ENCODE peak calls at places on chromosomes 6 and 20, in six cellular contexts. One of them, this sample, is unnamed.

GRCh38 chr6:14317616-14318015 is 200.0 kb downstream of the CD83 start:
- DNase-seq in retinal pigment epithelial cell: no peak
- DNase-seq in endodermal cell: no peak
- DNase-seq in lung: no peak
- DNase-seq in PC-9: no peak
- DNase-seq in CD8-positive, alpha-beta T cell: no peak
- DNase-seq in this sample: no peak

GRCh38 chr6:20377623-20378265 is 23.9 kb upstream of the E2F3 start:
- DNase-seq in lung: no peak
- DNase-seq in endodermal cell: no peak
- DNase-seq in retinal pigment epithelial cell: peak; percentile 80
- DNase-seq in PC-9: no peak
- DNase-seq in CD8-positive, alpha-beta T cell: no peak
- DNase-seq in this sample: no peak

GRCh38 chr6:165300401-165300800 is 9.0 kb downstream of the C6orf118 start:
- DNase-seq in PC-9: no peak
- DNase-seq in retinal pigment epithelial cell: no peak
- DNase-seq in endodermal cell: no peak
- DNase-seq in CD8-positive, alpha-beta T cell: no peak
- DNase-seq in lung: no peak
- DNase-seq in this sample: no peak

GRCh38 chr6:39102024-39102820 is 12.8 kb downstream of the SAYSD1 start:
- DNase-seq in retinal pigment epithelial cell: no peak
- DNase-seq in endodermal cell: peak; percentile 91
- DNase-seq in PC-9: no peak
- DNase-seq in lung: no peak
- DNase-seq in CD8-positive, alpha-beta T cell: no peak
- DNase-seq in this sample: no peak

GRCh38 chr6:30615219-30615957 is 1.7 kb downstream of the PPP1R10 start:
- DNase-seq in CD8-positive, alpha-beta T cell: no peak
- DNase-seq in retinal pigment epithelial cell: peak; percentile 50
- DNase-seq in endodermal cell: peak; percentile 84
- DNase-seq in PC-9: peak; percentile 41
- DNase-seq in lung: peak; percentile 55
- DNase-seq in this sample: peak; percentile 57

GRCh38 chr6:148293181-148293995 is 49.2 kb upstream of the SASH1 start:
- DNase-seq in endodermal cell: no peak
- DNase-seq in PC-9: no peak
- DNase-seq in lung: no peak
- DNase-seq in CD8-positive, alpha-beta T cell: no peak
- DNase-seq in retinal pigment epithelial cell: no peak
- DNase-seq in this sample: no peak

GRCh38 chr6:159700970-159701369 is 7.9 kb upstream of the SOD2 start:
- DNase-seq in retinal pigment epithelial cell: no peak
- DNase-seq in PC-9: no peak
- DNase-seq in lung: no peak
- DNase-seq in CD8-positive, alpha-beta T cell: no peak
- DNase-seq in endodermal cell: no peak
- DNase-seq in this sample: no peak

GRCh38 chr6:130466744-130467052 is 100.9 kb downstream of the TMEM200A start:
- DNase-seq in retinal pigment epithelial cell: no peak
- DNase-seq in lung: no peak
- DNase-seq in PC-9: no peak
- DNase-seq in CD8-positive, alpha-beta T cell: no peak
- DNase-seq in endodermal cell: no peak
- DNase-seq in this sample: no peak

GRCh38 chr20:21322083-21322710 is 19.1 kb downstream of the XRN2 start:
- DNase-seq in CD8-positive, alpha-beta T cell: no peak
- DNase-seq in retinal pigment epithelial cell: no peak
- DNase-seq in lung: no peak
- DNase-seq in endodermal cell: no peak
- DNase-seq in PC-9: no peak
- DNase-seq in this sample: no peak

GRCh38 chr6:96899019-96899418 is 1.3 kb upstream of the NDUFAF4 start:
- DNase-seq in endodermal cell: no peak
- DNase-seq in CD8-positive, alpha-beta T cell: no peak
- DNase-seq in lung: no peak
- DNase-seq in retinal pigment epithelial cell: no peak
- DNase-seq in PC-9: no peak
- DNase-seq in this sample: peak; percentile 31

GRCh38 chr6:111256646-111257045 is 169.3 kb downstream of the SLC16A10 start:
- DNase-seq in PC-9: no peak
- DNase-seq in lung: no peak
- DNase-seq in CD8-positive, alpha-beta T cell: no peak
- DNase-seq in retinal pigment epithelial cell: no peak
- DNase-seq in endodermal cell: no peak
- DNase-seq in this sample: no peak

GRCh38 chr20:51768759-51769517 is 748 bp upstream of the ATP9A start:
- DNase-seq in PC-9: no peak
- DNase-seq in endodermal cell: no peak
- DNase-seq in retinal pigment epithelial cell: no peak
- DNase-seq in lung: no peak
- DNase-seq in CD8-positive, alpha-beta T cell: no peak
- DNase-seq in this sample: no peak

GRCh38 chr20:45346851-45347250 is 1.4 kb downstream of the SDC4 start:
- DNase-seq in PC-9: no peak
- DNase-seq in CD8-positive, alpha-beta T cell: no peak
- DNase-seq in retinal pigment epithelial cell: no peak
- DNase-seq in lung: no peak
- DNase-seq in endodermal cell: no peak
- DNase-seq in this sample: no peak

GRCh38 chr6:148203970-148204369 is 138.7 kb upstream of the SASH1 start:
- DNase-seq in endodermal cell: no peak
- DNase-seq in lung: no peak
- DNase-seq in PC-9: no peak
- DNase-seq in retinal pigment epithelial cell: no peak
- DNase-seq in CD8-positive, alpha-beta T cell: no peak
- DNase-seq in this sample: no peak

GRCh38 chr20:24785141-24785924 is 163.7 kb upstream of the CST7 start:
- DNase-seq in retinal pigment epithelial cell: peak; percentile 66
- DNase-seq in PC-9: peak; percentile 50
- DNase-seq in CD8-positive, alpha-beta T cell: no peak
- DNase-seq in lung: no peak
- DNase-seq in endodermal cell: no peak
- DNase-seq in this sample: no peak

GRCh38 chr6:71502961-71503360 is 214.3 kb downstream of the OGFRL1 start:
- DNase-seq in endodermal cell: no peak
- DNase-seq in CD8-positive, alpha-beta T cell: no peak
- DNase-seq in PC-9: no peak
- DNase-seq in lung: no peak
- DNase-seq in retinal pigment epithelial cell: no peak
- DNase-seq in this sample: no peak

GRCh38 chr20:9255171-9255570 is 186.3 kb downstream of the PLCB4 start:
- DNase-seq in endodermal cell: no peak
- DNase-seq in retinal pigment epithelial cell: peak; percentile 76
- DNase-seq in lung: no peak
- DNase-seq in PC-9: no peak
- DNase-seq in CD8-positive, alpha-beta T cell: no peak
- DNase-seq in this sample: no peak

GRCh38 chr6:128821116-128821515 is 61.8 kb upstream of the LAMA2 start:
- DNase-seq in lung: no peak
- DNase-seq in CD8-positive, alpha-beta T cell: no peak
- DNase-seq in retinal pigment epithelial cell: no peak
- DNase-seq in PC-9: no peak
- DNase-seq in endodermal cell: no peak
- DNase-seq in this sample: no peak

GRCh38 chr20:64038579-64039292 is 2.8 kb downstream of the C20orf204 start:
- DNase-seq in PC-9: peak; percentile 87
- DNase-seq in CD8-positive, alpha-beta T cell: peak; percentile 57
- DNase-seq in endodermal cell: peak; percentile 94
- DNase-seq in lung: peak; percentile 67
- DNase-seq in retinal pigment epithelial cell: no peak
- DNase-seq in this sample: peak; percentile 37

GRCh38 chr20:9689041-9689440 is 149.8 kb downstream of the PAK5 start:
- DNase-seq in CD8-positive, alpha-beta T cell: no peak
- DNase-seq in lung: no peak
- DNase-seq in endodermal cell: peak; percentile 57
- DNase-seq in PC-9: no peak
- DNase-seq in retinal pigment epithelial cell: no peak
- DNase-seq in this sample: no peak

GRCh38 chr20:46011631-46012482 is 3.1 kb downstream of the MMP9 start:
- DNase-seq in PC-9: peak; percentile 46
- DNase-seq in endodermal cell: peak; percentile 95
- DNase-seq in CD8-positive, alpha-beta T cell: no peak
- DNase-seq in retinal pigment epithelial cell: no peak
- DNase-seq in lung: peak; percentile 75
- DNase-seq in this sample: no peak

GRCh38 chr20:44217342-44218092 is 6.9 kb upstream of the OSER1 start:
- DNase-seq in CD8-positive, alpha-beta T cell: peak; percentile 37
- DNase-seq in retinal pigment epithelial cell: no peak
- DNase-seq in PC-9: peak; percentile 76
- DNase-seq in endodermal cell: peak; percentile 93
- DNase-seq in lung: peak; percentile 75
- DNase-seq in this sample: peak; percentile 49

GRCh38 chr6:81750201-81750600 is 2.3 kb downstream of the TENT5A start:
- DNase-seq in PC-9: no peak
- DNase-seq in CD8-positive, alpha-beta T cell: no peak
- DNase-seq in retinal pigment epithelial cell: no peak
- DNase-seq in endodermal cell: no peak
- DNase-seq in lung: no peak
- DNase-seq in this sample: no peak

GRCh38 chr6:624979-625378 is 31.9 kb downstream of the HUS1B start:
- DNase-seq in endodermal cell: peak; percentile 58
- DNase-seq in retinal pigment epithelial cell: no peak
- DNase-seq in CD8-positive, alpha-beta T cell: no peak
- DNase-seq in lung: no peak
- DNase-seq in PC-9: no peak
- DNase-seq in this sample: no peak
- TF ChIP-seq CTCF in endodermal cell: peak; percentile 50
- TF ChIP-seq CTCF in retinal pigment epithelial cell: peak; percentile 11
- TF ChIP-seq CTCF in CD8-positive, alpha-beta T cell: no peak
- TF ChIP-seq CTCF in lung: peak; percentile 6
- TF ChIP-seq CTCF in PC-9: no peak
- TF ChIP-seq CTCF in this sample: peak; percentile 51

DNA sequence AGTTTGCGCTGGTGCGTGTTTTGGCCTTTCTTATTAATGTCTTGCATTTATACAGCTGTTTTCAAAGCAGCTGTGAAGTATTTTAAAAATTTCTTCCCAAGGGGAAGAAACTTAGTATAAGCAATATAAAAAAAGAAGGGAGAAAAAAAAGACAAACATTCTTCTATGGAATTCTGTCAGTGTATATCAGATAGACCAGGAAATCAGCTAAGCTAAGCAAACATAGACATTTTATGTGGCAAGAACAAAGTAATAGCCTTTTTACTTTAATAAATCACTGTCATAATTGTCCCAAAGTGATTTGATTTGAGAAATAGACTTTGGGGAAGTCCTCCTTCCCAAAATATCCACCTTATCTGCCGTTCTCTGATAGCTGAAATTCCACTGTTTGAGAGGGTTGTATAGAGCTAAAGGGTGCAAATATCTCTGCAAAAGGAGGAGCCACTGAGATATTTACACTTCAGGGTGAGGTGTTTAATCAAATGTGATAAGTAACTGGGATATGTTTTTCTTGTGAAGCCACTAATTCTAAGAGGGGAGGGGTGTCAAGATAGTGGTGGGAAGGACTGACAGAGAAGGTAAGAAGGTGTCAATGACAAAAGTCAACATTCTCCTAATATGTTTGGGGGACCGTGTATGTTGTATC is 544.4 kb upstream of the JAG1 start:
- DNase-seq in CD8-positive, alpha-beta T cell: no peak
- DNase-seq in lung: no peak
- DNase-seq in PC-9: no peak
- DNase-seq in retinal pigment epithelial cell: no peak
- DNase-seq in endodermal cell: no peak
- DNase-seq in this sample: no peak
- H3K4me3 ChIP-seq in CD8-positive, alpha-beta T cell: no peak overlapping the region
- H3K4me3 ChIP-seq in lung: no peak overlapping the region
- H3K4me3 ChIP-seq in PC-9: no peak overlapping the region
- H3K4me3 ChIP-seq in retinal pigment epithelial cell: no peak overlapping the region
- H3K4me3 ChIP-seq in endodermal cell: no peak overlapping the region
- H3K4me3 ChIP-seq in this sample: no peak overlapping the region

GRCh38 chr6:74742793-74743508 is 462.9 kb downstream of the COL12A1 start:
- DNase-seq in lung: no peak
- DNase-seq in CD8-positive, alpha-beta T cell: no peak
- DNase-seq in retinal pigment epithelial cell: no peak
- DNase-seq in PC-9: no peak
- DNase-seq in endodermal cell: no peak
- DNase-seq in this sample: no peak

GRCh38 chr6:74749211-74750142 is 456.4 kb downstream of the COL12A1 start:
- DNase-seq in PC-9: peak; percentile 27
- DNase-seq in lung: no peak
- DNase-seq in CD8-positive, alpha-beta T cell: no peak
- DNase-seq in retinal pigment epithelial cell: peak; percentile 94
- DNase-seq in endodermal cell: no peak
- DNase-seq in this sample: no peak

GRCh38 chr6:74741608-74742007 is 464.2 kb downstream of the COL12A1 start:
- DNase-seq in retinal pigment epithelial cell: no peak
- DNase-seq in PC-9: no peak
- DNase-seq in CD8-positive, alpha-beta T cell: no peak
- DNase-seq in lung: no peak
- DNase-seq in endodermal cell: peak; percentile 32
- DNase-seq in this sample: no peak

GRCh38 chr6:74745670-74746069 is 460.2 kb downstream of the COL12A1 start:
- DNase-seq in CD8-positive, alpha-beta T cell: no peak
- DNase-seq in retinal pigment epithelial cell: no peak
- DNase-seq in endodermal cell: no peak
- DNase-seq in lung: no peak
- DNase-seq in PC-9: no peak
- DNase-seq in this sample: no peak
- TF ChIP-seq CTCF in CD8-positive, alpha-beta T cell: no peak
- TF ChIP-seq CTCF in retinal pigment epithelial cell: no peak
- TF ChIP-seq CTCF in endodermal cell: no peak
- TF ChIP-seq CTCF in lung: no peak
- TF ChIP-seq CTCF in PC-9: no peak
- TF ChIP-seq CTCF in this sample: no peak

GRCh38 chr6:137490506-137490905 is 3.7 kb downstream of the OLIG3 start:
- DNase-seq in CD8-positive, alpha-beta T cell: no peak
- DNase-seq in lung: no peak
- DNase-seq in endodermal cell: peak; percentile 45
- DNase-seq in retinal pigment epithelial cell: no peak
- DNase-seq in PC-9: no peak
- DNase-seq in this sample: no peak
- H3K4me3 ChIP-seq in CD8-positive, alpha-beta T cell: no peak overlapping the region
- H3K4me3 ChIP-seq in lung: no peak overlapping the region
- H3K4me3 ChIP-seq in endodermal cell: no peak overlapping the region
- H3K4me3 ChIP-seq in retinal pigment epithelial cell: no peak overlapping the region
- H3K4me3 ChIP-seq in PC-9: no peak overlapping the region
- H3K4me3 ChIP-seq in this sample: no peak overlapping the region

DNA sequence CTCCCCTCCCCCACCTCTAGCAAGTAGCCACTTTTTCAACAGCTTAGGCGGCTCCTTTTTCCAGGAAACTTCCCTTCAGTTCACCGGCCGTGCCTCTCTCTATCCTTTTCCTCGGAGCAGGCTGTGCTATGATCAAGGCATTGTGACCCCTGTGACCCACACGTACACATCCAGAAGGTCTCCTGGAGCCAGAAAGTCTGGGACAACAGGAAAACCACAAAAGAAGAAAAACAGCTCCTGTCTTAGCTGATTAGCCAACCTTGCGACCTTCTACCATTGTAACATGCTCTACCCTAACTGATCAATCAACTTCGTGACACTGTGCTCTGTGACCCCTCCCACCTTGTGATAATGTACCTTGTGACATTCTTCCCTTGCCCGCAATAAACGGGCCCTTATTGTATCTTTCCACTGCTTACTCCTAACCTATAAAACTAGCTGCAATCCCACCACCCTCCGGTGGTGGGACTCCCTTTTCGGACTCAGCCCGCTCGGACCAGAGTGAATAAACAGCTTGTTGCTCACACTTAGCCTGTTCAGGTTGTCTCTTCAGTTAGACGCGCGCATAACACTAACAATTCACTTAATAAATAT is 24.2 kb downstream of the ZNF311 start:
- DNase-seq in CD8-positive, alpha-beta T cell: no peak
- DNase-seq in PC-9: peak; percentile 76
- DNase-seq in retinal pigment epithelial cell: no peak
- DNase-seq in endodermal cell: peak; percentile 92
- DNase-seq in lung: peak; percentile 43
- DNase-seq in this sample: peak; percentile 31
- TF ChIP-seq CTCF in CD8-positive, alpha-beta T cell: peak; percentile 21
- TF ChIP-seq CTCF in PC-9: peak; percentile 52
- TF ChIP-seq CTCF in retinal pigment epithelial cell: peak; percentile 50
- TF ChIP-seq CTCF in endodermal cell: peak; percentile 70
- TF ChIP-seq CTCF in lung: no peak
- TF ChIP-seq CTCF in this sample: peak; percentile 14

This sample was measured in LNCaP clone FGC.